ENCODE peak calls at places on chromosomes 1 and 21, in four cellular contexts. Q is cardiac muscle cell, J is PC-9, T is heart right ventricle. D is an unnamed sample.

GRCh38 chr1:12204754-12205658 is 24.8 kb upstream of the VPS13D start:
- DNase-seq in T (no peak), Q (no peak), J (no peak), D (no peak)

GRCh38 chr1:56063461-56063860 is 515.9 kb downstream of the PLPP3 start:
- DNase-seq in Q (peak), J (no peak), T (peak), D (no peak)

GRCh38 chr1:84259376-84259775 is 42.1 kb upstream of the SAMD13 start:
- DNase-seq in Q (no peak), J (no peak), T (no peak), D (no peak)

GRCh38 chr1:44660176-44660575 is 14.1 kb downstream of the TMEM53 start:
- DNase-seq in J (no peak), Q (peak), T (peak), D (peak)

GRCh38 chr1:30816211-30817082 is 58.9 kb upstream of the LAPTM5 start:
- DNase-seq in Q (peak), T (peak), J (peak), D (no peak)

GRCh38 chr21:26881504-26882228 is 36.5 kb upstream of the ADAMTS1 start:
- DNase-seq in J (no peak), Q (peak), T (no peak), D (no peak)

GRCh38 chr21:33854604-33855003 is 61.0 kb downstream of the ATP5PO start:
- DNase-seq in Q (peak), J (peak), T (no peak), D (no peak)

GRCh38 chr1:36322786-36323635 is 434 bp downstream of the EVA1B start:
- DNase-seq in Q (peak), J (no peak), T (peak), D (no peak)

GRCh38 chr1:246151796-246152434 is 355.2 kb downstream of the SMYD3 start:
- DNase-seq in Q (no peak), T (no peak), J (no peak), D (no peak)

GRCh38 chr1:8554956-8555534 is 237.1 kb downstream of the SLC45A1 start:
- DNase-seq in T (no peak), J (no peak), Q (peak), D (no peak)

GRCh38 chr1:22111620-22112019 is 31.3 kb downstream of the WNT4 start:
- DNase-seq in Q (peak), T (no peak), J (peak), D (no peak)

GRCh38 chr1:231467986-231468385 is 45.9 kb upstream of the EGLN1 start:
- DNase-seq in Q (no peak), T (no peak), J (no peak), D (no peak)

GRCh38 chr1:195715652-195716051 is 892.6 kb downstream of the KCNT2 start:
- DNase-seq in Q (no peak), T (no peak), J (no peak), D (no peak)

GRCh38 chr1:29752141-29752540 is 515.8 kb downstream of the PTPRU start:
- DNase-seq in T (no peak), Q (peak), J (no peak), D (no peak)

GRCh38 chr1:51551081-51551480 is 32.0 kb upstream of the EPS15 start:
- DNase-seq in T (no peak), J (no peak), Q (no peak), D (no peak)

GRCh38 chr1:160800142-160800541 is 4.2 kb downstream of the LY9 start:
- DNase-seq in Q (no peak), T (no peak), J (no peak), D (no peak)

GRCh38 chr21:16307256-16307655 is 577.5 kb downstream of the USP25 start:
- DNase-seq in Q (no peak), J (no peak), T (no peak), D (no peak)
- H3K4me3 ChIP-seq in Q (no peak), J (no peak), T (peak), D (peak)

DNA sequence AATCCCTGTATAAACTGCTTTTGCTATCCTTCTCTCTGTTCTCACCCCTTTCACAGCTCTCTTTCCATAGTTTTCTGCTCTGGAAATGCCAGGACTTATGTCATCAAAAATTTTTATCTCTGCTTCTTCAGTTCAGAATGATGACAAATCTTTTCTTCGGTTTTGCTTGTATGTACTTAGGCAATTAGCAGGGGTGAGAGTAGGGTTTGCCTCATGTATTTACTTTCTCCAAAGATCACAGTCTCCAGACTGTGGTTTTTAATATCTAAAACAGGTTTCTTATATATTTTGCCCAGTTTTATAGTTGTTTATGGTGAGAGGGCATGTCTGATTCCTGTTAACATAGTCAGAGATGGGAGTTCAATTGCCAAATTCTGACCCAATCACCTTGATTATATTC is 235.4 kb upstream of the LYPLAL1 start:
- DNase-seq in T (no peak), J (no peak), Q (peak), D (no peak)
- TF ChIP-seq CTCF in T (no peak), J (no peak), Q (no peak), D (no peak)

DNA sequence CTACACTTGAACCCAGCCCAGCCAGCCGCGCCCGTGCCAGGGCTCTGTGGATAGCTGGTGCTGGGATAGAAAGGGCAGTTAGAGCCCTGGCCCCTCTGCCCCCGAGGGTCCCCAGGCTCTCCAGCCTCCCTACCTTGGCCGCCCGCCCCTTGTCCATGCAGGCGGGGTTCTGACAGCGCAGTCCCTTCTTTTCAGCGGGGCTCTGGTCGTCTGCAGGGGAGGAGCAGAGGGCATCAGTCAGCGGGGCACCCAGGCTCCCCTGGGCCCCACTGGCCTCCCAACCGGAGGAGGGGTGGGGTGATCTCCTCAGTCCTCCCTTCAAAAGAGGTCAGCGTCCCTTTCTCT is 4.9 kb upstream of the PLEKHG5 start:
- DNase-seq in J (no peak), T (no peak), Q (no peak), D (no peak)
- H3K4me3 ChIP-seq in J (no peak), T (peak), Q (peak), D (no peak)

GRCh38 chr1:225882699-225883615 is 777 bp upstream of the TMEM63A start:
- DNase-seq in J (peak), T (peak), Q (peak), D (no peak)
- TF ChIP-seq CTCF in J (no peak), T (no peak), Q (no peak), D (no peak)